ENCODE peak calls at places on chromosome 22, in nine cellular contexts. F is K562; L is cardiac muscle cell; E is IMR-90; Q is CD8-positive, alpha-beta T cell; R is lower leg skin; U is astrocyte of the spinal cord; N is osteocyte; I is hepatocyte. D is an unnamed sample.

GRCh38 chr22:22166941-22167713 is 77.5 kb upstream of the VPREB1 start:
- DNase-seq in F (no peak), L (no peak), E (no peak), Q (no peak), R (no peak), U (no peak), N (no peak), I (no peak), D (no peak)

GRCh38 chr22:38519453-38520250 is 13.5 kb upstream of the DDX17 start:
- DNase-seq in F (no peak), L (no peak), E (no peak), Q (no peak), R (no peak), U (no peak), N (no peak), I (no peak), D (no peak)

GRCh38 chr22:38221908-38222796 is 20.4 kb downstream of the MAFF start:
- DNase-seq in F (no peak), L (no peak), E (no peak), Q (no peak), R (no peak), U (no peak), N (no peak), I (no peak), D (no peak)

GRCh38 chr22:37746366-37747089 is 49.7 kb downstream of the TRIOBP start:
- DNase-seq in F (no peak), L (no peak), E (no peak), Q (peak; percentile 30), R (no peak), U (no peak), N (no peak), I (no peak), D (no peak)

GRCh38 chr22:37634505-37635002 is 4.9 kb upstream of the SH3BP1 start:
- DNase-seq in F (peak; percentile 57), L (no peak), E (no peak), Q (no peak), R (no peak), U (peak; percentile 22), N (no peak), I (no peak), D (no peak)

GRCh38 chr22:24433868-24434471 is 6.6 kb downstream of the ADORA2A start:
- DNase-seq in F (peak; percentile 18), L (no peak), E (peak; percentile 73), Q (no peak), R (no peak), U (peak; percentile 25), N (no peak), I (no peak), D (no peak)

GRCh38 chr22:39449708-39450107 is 7.1 kb upstream of the MGAT3 start:
- DNase-seq in F (no peak), L (no peak), E (no peak), Q (no peak), R (no peak), U (no peak), N (no peak), I (no peak), D (no peak)

GRCh38 chr22:50401907-50402306 is 58.8 kb downstream of the PPP6R2 start:
- DNase-seq in F (no peak), L (no peak), E (no peak), Q (no peak), R (no peak), U (no peak), N (no peak), I (no peak), D (no peak)

GRCh38 chr22:24440718-24441405 is 13.5 kb downstream of the ADORA2A start:
- DNase-seq in F (no peak), L (no peak), E (no peak), Q (no peak), R (no peak), U (no peak), N (no peak), I (no peak), D (no peak)

GRCh38 chr22:38236786-38237185 is 35.0 kb downstream of the MAFF start:
- DNase-seq in F (no peak), L (no peak), E (no peak), Q (no peak), R (no peak), U (no peak), N (no peak), I (no peak), D (no peak)

GRCh38 chr22:23793326-23793725 is 6.6 kb downstream of the SMARCB1 start:
- DNase-seq in F (no peak), L (no peak), E (no peak), Q (no peak), R (no peak), U (no peak), N (no peak), I (no peak), D (no peak)

GRCh38 chr22:37176464-37177061 is 11.5 kb downstream of the C1QTNF6 start:
- DNase-seq in F (no peak), L (peak; percentile 89), E (peak; percentile 78), Q (no peak), R (peak; percentile 69), U (peak; percentile 57), N (no peak), I (peak; percentile 71), D (peak; percentile 22)

GRCh38 chr22:21594865-21595452 is 27.4 kb downstream of the UBE2L3 start:
- DNase-seq in F (no peak), L (no peak), E (no peak), Q (no peak), R (no peak), U (no peak), N (no peak), I (no peak), D (no peak)

GRCh38 chr22:39943366-39943765 is 16.8 kb upstream of the TMA7B start:
- DNase-seq in F (no peak), L (no peak), E (no peak), Q (peak; percentile 52), R (no peak), U (no peak), N (no peak), I (no peak), D (no peak)

GRCh38 chr22:45210577-45211431 is 29.9 kb downstream of the KIAA0930 start:
- DNase-seq in F (no peak), L (no peak), E (no peak), Q (no peak), R (no peak), U (no peak), N (no peak), I (no peak), D (no peak)

GRCh38 chr22:37630839-37631435 is 8.5 kb upstream of the SH3BP1 start:
- DNase-seq in F (peak; percentile 59), L (peak; percentile 55), E (no peak), Q (no peak), R (no peak), U (no peak), N (no peak), I (peak; percentile 78), D (no peak)

GRCh38 chr22:38758276-38758945 is 2.6 kb upstream of the SUN2 start:
- DNase-seq in F (peak; percentile 20), L (no peak), E (no peak), Q (peak; percentile 74), R (no peak), U (no peak), N (no peak), I (no peak), D (no peak)

GRCh38 chr22:29115682-29116313 is 43.0 kb downstream of the KREMEN1 start:
- DNase-seq in F (no peak), L (peak; percentile 60), E (peak; percentile 52), Q (no peak), R (no peak), U (no peak), N (no peak), I (no peak), D (no peak)
- TF ChIP-seq CTCF in F (no peak), L (no peak), E (no peak), Q (no peak), R (no peak), U (no peak), N (no peak), I (no peak), D (no peak)

GRCh38 chr22:42401562-42402334 is 30.5 kb downstream of the NFAM1 start:
- DNase-seq in F (no peak), L (no peak), E (no peak), Q (no peak), R (no peak), U (no peak), N (no peak), I (no peak), D (no peak)
- TF ChIP-seq CTCF in F (peak; percentile 25), L (no peak), E (no peak), Q (no peak), R (no peak), U (no peak), N (no peak), I (no peak), D (no peak)

DNA sequence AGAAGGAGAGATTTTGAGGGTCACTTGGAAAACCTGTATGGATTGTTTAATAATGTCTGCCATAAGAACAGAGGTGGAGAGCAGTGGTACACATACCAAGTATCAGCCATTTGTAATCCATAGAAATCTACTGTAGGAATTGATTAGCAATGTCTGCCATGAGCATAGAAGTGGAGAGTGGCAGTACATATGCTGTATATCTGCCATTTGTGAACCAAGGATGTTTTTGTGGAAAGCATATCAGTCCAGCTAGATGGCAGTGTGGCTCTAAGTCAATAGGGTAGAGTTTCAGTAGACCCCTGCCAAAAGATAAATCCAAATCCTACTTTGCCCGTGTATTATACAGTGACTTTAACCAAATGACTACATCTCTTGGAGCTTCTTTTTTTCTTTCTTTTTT is 82.9 kb upstream of the SEZ6L start:
- DNase-seq in F (peak; percentile 3), L (no peak), E (no peak), Q (no peak), R (no peak), U (no peak), N (no peak), I (no peak), D (no peak)
- TF ChIP-seq CTCF in F (no peak), L (no peak), E (no peak), Q (no peak), R (no peak), U (no peak), N (no peak), I (peak; percentile 18), D (no peak)

DNA sequence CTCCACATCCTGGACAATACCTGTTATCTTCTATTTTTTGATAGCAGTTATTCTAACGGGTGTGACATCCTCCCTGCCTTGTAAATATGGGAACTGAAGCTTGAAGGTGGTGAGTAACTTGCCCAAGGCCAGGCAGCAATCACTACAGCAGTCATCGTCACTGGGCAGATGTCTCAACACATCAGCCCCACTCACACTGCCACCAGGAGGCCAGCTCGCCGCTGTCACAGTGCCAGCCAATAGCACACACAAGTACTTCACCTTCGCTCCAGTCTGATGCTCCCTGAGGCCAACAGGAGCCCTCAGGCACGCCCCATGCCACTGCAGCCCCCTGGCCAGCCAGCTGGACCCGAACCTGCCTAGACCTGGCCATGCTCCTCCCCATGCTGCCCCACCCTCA is 4.9 kb upstream of the TTLL1 start:
- DNase-seq in F (no peak), L (no peak), E (peak; percentile 18), Q (no peak), R (no peak), U (no peak), N (no peak), I (peak; percentile 45), D (no peak)
- TF ChIP-seq CTCF in F (no peak), L (no peak), E (no peak), Q (no peak), R (no peak), U (peak; percentile 6), N (no peak), I (no peak), D (no peak)

D was measured in omental fat pad.